ENCODE peak calls at places on chromosome 7, in four cellular contexts. One of them, this sample, is unnamed.
A peak's percentile ranks its signal among the peaks of the same experiment; 100 is the strongest.

GRCh38 chr7:45181991-45182855 is 24.6 kb downstream of the RAMP3 start:
- DNase-seq in heart right ventricle: no peak
- DNase-seq in PC-3: no peak
- DNase-seq in prostate gland: no peak
- DNase-seq in this sample: no peak

GRCh38 chr7:36128448-36129047 is 24.5 kb upstream of the EEPD1 start:
- DNase-seq in heart right ventricle: peak; percentile 75
- DNase-seq in PC-3: peak; percentile 96
- DNase-seq in prostate gland: peak; percentile 92
- DNase-seq in this sample: peak; percentile 91

GRCh38 chr7:220151-220841 is 27.9 kb downstream of the FAM20C start:
- DNase-seq in heart right ventricle: no peak
- DNase-seq in PC-3: no peak
- DNase-seq in prostate gland: no peak
- DNase-seq in this sample: no peak

GRCh38 chr7:34158311-34158710 is 253.0 kb downstream of the BMPER start:
- DNase-seq in heart right ventricle: peak; percentile 36
- DNase-seq in PC-3: no peak
- DNase-seq in prostate gland: peak; percentile 76
- DNase-seq in this sample: peak; percentile 90

GRCh38 chr7:106493041-106493731 is 167.8 kb downstream of the CCDC71L start:
- DNase-seq in heart right ventricle: no peak
- DNase-seq in PC-3: no peak
- DNase-seq in prostate gland: no peak
- DNase-seq in this sample: no peak

GRCh38 chr7:108002726-108003590 is at the start of gene LAMB1:
- DNase-seq in heart right ventricle: peak; percentile 77
- DNase-seq in PC-3: peak; percentile 69
- DNase-seq in prostate gland: peak; percentile 33
- DNase-seq in this sample: peak; percentile 46

GRCh38 chr7:155190608-155191536 is 106.8 kb upstream of the INSIG1 start:
- DNase-seq in heart right ventricle: peak; percentile 35
- DNase-seq in PC-3: peak; percentile 39
- DNase-seq in prostate gland: peak; percentile 40
- DNase-seq in this sample: peak; percentile 38

GRCh38 chr7:34333925-34334324 is 324.1 kb upstream of the NPSR1 start:
- DNase-seq in heart right ventricle: no peak
- DNase-seq in PC-3: no peak
- DNase-seq in prostate gland: no peak
- DNase-seq in this sample: no peak

GRCh38 chr7:47666164-47666862 is 84.4 kb upstream of the TNS3 start:
- DNase-seq in heart right ventricle: no peak
- DNase-seq in PC-3: no peak
- DNase-seq in prostate gland: no peak
- DNase-seq in this sample: no peak

GRCh38 chr7:33044986-33045385 is 17.6 kb downstream of the NT5C3A start:
- DNase-seq in heart right ventricle: no peak
- DNase-seq in PC-3: no peak
- DNase-seq in prostate gland: no peak
- DNase-seq in this sample: no peak

GRCh38 chr7:82631998-82632397 is 188.4 kb upstream of the CACNA2D1 start:
- DNase-seq in heart right ventricle: no peak
- DNase-seq in PC-3: peak; percentile 2
- DNase-seq in prostate gland: no peak
- DNase-seq in this sample: no peak

GRCh38 chr7:151375530-151376217 is 34.1 kb downstream of the NUB1 start:
- DNase-seq in heart right ventricle: no peak
- DNase-seq in PC-3: no peak
- DNase-seq in prostate gland: no peak
- DNase-seq in this sample: no peak

DNA sequence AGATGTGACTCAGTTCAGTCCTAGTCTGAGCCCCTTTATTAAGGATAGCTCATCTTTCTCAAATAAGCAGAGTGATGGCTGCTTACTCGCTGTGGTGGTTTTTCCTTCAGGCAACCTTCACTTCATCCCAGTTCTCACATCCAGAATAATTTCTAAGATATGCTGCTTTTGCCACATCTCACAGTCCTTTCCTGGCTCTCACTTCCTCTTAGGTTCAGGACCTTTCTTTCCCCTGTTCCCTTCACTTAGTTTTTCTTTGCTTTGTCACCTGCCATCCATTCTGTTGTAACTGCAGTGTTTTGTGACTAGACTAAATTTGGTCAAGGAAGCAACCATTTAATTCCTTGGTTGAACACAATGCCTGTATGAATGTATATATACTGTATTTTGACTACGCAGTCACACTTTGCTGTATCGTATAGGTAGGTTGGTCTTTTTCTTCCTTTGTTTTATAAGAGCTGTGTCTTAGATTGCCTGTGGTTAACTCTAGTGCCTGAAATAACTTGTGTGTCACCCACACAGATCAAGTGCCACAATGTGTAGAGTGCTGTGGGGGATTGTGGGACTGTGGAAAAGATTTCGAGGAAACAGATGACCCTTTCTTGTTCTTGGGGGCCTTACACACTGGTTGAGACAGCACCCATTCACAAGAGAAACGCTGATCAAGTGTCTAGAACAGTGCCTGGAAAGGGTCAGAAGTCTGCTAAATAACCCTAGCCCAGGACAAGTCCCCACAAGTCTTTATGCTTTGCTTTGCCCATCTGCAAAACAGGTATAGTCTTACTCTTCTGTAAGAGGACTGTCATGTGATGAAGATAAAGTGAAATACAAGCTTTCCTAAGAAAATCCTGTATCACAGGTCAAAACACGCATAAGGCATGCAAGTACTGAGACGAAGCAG is 2.6 kb downstream of the ZNF655 start:
- DNase-seq in heart right ventricle: no peak
- DNase-seq in PC-3: no peak
- DNase-seq in prostate gland: no peak
- DNase-seq in this sample: no peak
- H3K27ac ChIP-seq in heart right ventricle: no peak overlapping the region
- H3K27ac ChIP-seq in PC-3: no peak overlapping the region
- H3K27ac ChIP-seq in prostate gland: no peak overlapping the region
- H3K27ac ChIP-seq in this sample: peak overlapping the region; percentile 99

GRCh38 chr7:5637415-5637814 is 144.0 kb downstream of the RNF216 start:
- DNase-seq in heart right ventricle: no peak
- DNase-seq in PC-3: no peak
- DNase-seq in prostate gland: no peak
- DNase-seq in this sample: no peak
- H3K27ac ChIP-seq in heart right ventricle: no peak overlapping the region
- H3K27ac ChIP-seq in PC-3: peak overlapping the region; percentile 40
- H3K27ac ChIP-seq in prostate gland: no peak overlapping the region
- H3K27ac ChIP-seq in this sample: no peak overlapping the region

GRCh38 chr7:148232784-148233183 is 357.8 kb upstream of the C7orf33 start:
- DNase-seq in heart right ventricle: peak; percentile 43
- DNase-seq in PC-3: no peak
- DNase-seq in prostate gland: no peak
- DNase-seq in this sample: no peak

GRCh38 chr7:148230341-148230740 is 360.2 kb upstream of the C7orf33 start:
- DNase-seq in heart right ventricle: no peak
- DNase-seq in PC-3: no peak
- DNase-seq in prostate gland: no peak
- DNase-seq in this sample: no peak

GRCh38 chr7:148238926-148239325 is 351.6 kb upstream of the C7orf33 start:
- DNase-seq in heart right ventricle: no peak
- DNase-seq in PC-3: no peak
- DNase-seq in prostate gland: no peak
- DNase-seq in this sample: no peak

GRCh38 chr7:148230883-148231282 is 359.7 kb upstream of the C7orf33 start:
- DNase-seq in heart right ventricle: no peak
- DNase-seq in PC-3: no peak
- DNase-seq in prostate gland: no peak
- DNase-seq in this sample: no peak

GRCh38 chr7:148234715-148235114 is 355.9 kb upstream of the C7orf33 start:
- DNase-seq in heart right ventricle: no peak
- DNase-seq in PC-3: no peak
- DNase-seq in prostate gland: no peak
- DNase-seq in this sample: no peak
- H3K27ac ChIP-seq in heart right ventricle: no peak overlapping the region
- H3K27ac ChIP-seq in PC-3: no peak overlapping the region
- H3K27ac ChIP-seq in prostate gland: no peak overlapping the region
- H3K27ac ChIP-seq in this sample: no peak overlapping the region

GRCh38 chr7:127667751-127668530 is 15.9 kb downstream of the SND1 start:
- DNase-seq in heart right ventricle: no peak
- DNase-seq in PC-3: no peak
- DNase-seq in prostate gland: no peak
- DNase-seq in this sample: no peak
- H3K27ac ChIP-seq in heart right ventricle: no peak overlapping the region
- H3K27ac ChIP-seq in PC-3: peak overlapping the region; percentile 88
- H3K27ac ChIP-seq in prostate gland: no peak overlapping the region
- H3K27ac ChIP-seq in this sample: no peak overlapping the region